ENCODE peak calls at places on chromosomes 11 and 22, in eight cellular contexts. N is upper lobe of right lung, B is heart right ventricle, W is PC-3, M is uterus, R is cardiac muscle cell, X is spleen, A is GM23338. J is an unnamed sample. For H3K4me1, the result is how much of the 10 kb centered on the place peaks cover.

GRCh38 chr22:46762238-46763050 is at the start of gene TBC1D22A:
- DNase-seq in R (peak), A (peak), W (peak), B (peak), M (peak), N (peak), X (peak), J (peak)

GRCh38 chr11:113114452-113115027 is 153.3 kb downstream of the NCAM1 start:
- DNase-seq in A (peak), M (peak), B (peak), N (no peak), X (no peak), R (peak), W (peak), J (peak)

GRCh38 chr22:44580756-44581435 is 82.9 kb upstream of the RTL6 start:
- DNase-seq in X (peak), M (no peak), B (no peak), W (no peak), N (peak), A (no peak), R (no peak), J (no peak)

GRCh38 chr22:44335066-44335839 is 22.5 kb upstream of the SHISAL1 start:
- DNase-seq in M (no peak), A (no peak), N (no peak), B (no peak), W (no peak), X (no peak), R (no peak), J (no peak)

GRCh38 chr11:69317401-69318092 is 23.6 kb downstream of the MYEOV start:
- DNase-seq in X (peak), M (no peak), A (no peak), N (no peak), W (no peak), B (no peak), R (no peak), J (no peak)

GRCh38 chr22:37018815-37019308 is 385 bp downstream of the TST start:
- DNase-seq in W (peak), R (peak), M (peak), N (peak), X (peak), B (peak), A (peak), J (peak)

GRCh38 chr11:32305460-32305859 is 129.9 kb downstream of the WT1 start:
- DNase-seq in N (no peak), B (no peak), W (no peak), X (no peak), M (no peak), R (no peak), A (no peak), J (no peak)

GRCh38 chr22:30392661-30393321 is 4.0 kb upstream of the SEC14L2 start:
- DNase-seq in X (no peak), R (no peak), A (no peak), M (no peak), N (peak), B (no peak), W (no peak), J (no peak)

GRCh38 chr11:59783632-59784090 is 26.9 kb downstream of the MRPL16 start:
- DNase-seq in X (no peak), M (no peak), B (no peak), N (no peak), A (no peak), W (no peak), R (no peak), J (no peak)

GRCh38 chr11:113448311-113448666 is 26.9 kb downstream of the DRD2 start:
- DNase-seq in W (no peak), N (no peak), R (no peak), X (no peak), A (no peak), B (no peak), M (no peak), J (no peak)

GRCh38 chr22:48254311-48254873 is 1491.9 kb downstream of the TBC1D22A start:
- DNase-seq in W (no peak), X (peak), R (no peak), N (no peak), A (no peak), M (no peak), B (no peak), J (peak)

GRCh38 chr11:130583866-130584265 is 135.4 kb downstream of the ADAMTS15 start:
- DNase-seq in M (no peak), R (no peak), X (no peak), A (no peak), W (no peak), N (no peak), B (no peak), J (no peak)

GRCh38 chr22:36662981-36663380 is 40.6 kb downstream of the CACNG2 start:
- DNase-seq in R (no peak), W (no peak), A (no peak), B (no peak), X (no peak), M (no peak), N (no peak), J (no peak)

GRCh38 chr11:117972589-117973445 is 13.4 kb upstream of the IL10RA start:
- DNase-seq in W (peak), M (no peak), A (no peak), X (peak), B (no peak), N (no peak), R (no peak), J (no peak)

GRCh38 chr11:21105196-21105917 is 436.0 kb downstream of the NELL1 start:
- DNase-seq in X (no peak), W (no peak), B (no peak), M (no peak), N (no peak), A (peak), R (no peak), J (no peak)

GRCh38 chr11:88849368-88849767 is 216.4 kb downstream of the GRM5 start:
- DNase-seq in A (no peak), R (no peak), B (no peak), W (peak), M (no peak), N (no peak), X (no peak), J (no peak)

GRCh38 chr11:44773351-44773965 is 46.7 kb downstream of the TSPAN18 start:
- DNase-seq in M (peak), N (no peak), R (no peak), X (peak), B (no peak), A (no peak), W (no peak), J (no peak)

GRCh38 chr11:108580645-108581044 is 12.9 kb downstream of the EXPH5 start:
- DNase-seq in A (no peak), B (no peak), W (no peak), X (no peak), N (no peak), M (no peak), R (no peak), J (no peak)

GRCh38 chr11:35771722-35772121 is 109.1 kb downstream of the TRIM44 start:
- DNase-seq in B (no peak), N (no peak), M (no peak), X (no peak), A (peak), W (no peak), R (no peak), J (no peak)

GRCh38 chr11:111379500-111380136 is 543 bp upstream of the POU2AF1 start:
- DNase-seq in W (no peak), B (no peak), N (no peak), R (no peak), X (no peak), M (no peak), A (no peak), J (no peak)

GRCh38 chr11:33296695-33297094 is 39.5 kb downstream of the HIPK3 start:
- DNase-seq in R (no peak), W (no peak), X (no peak), N (no peak), M (no peak), A (no peak), B (no peak), J (no peak)

GRCh38 chr11:59754494-59754858 is 700 bp upstream of the STX3 start:
- DNase-seq in R (peak), M (peak), B (peak), N (no peak), X (peak), W (no peak), A (peak), J (peak)

GRCh38 chr11:17473071-17473744 is 3.4 kb downstream of the ABCC8 start:
- DNase-seq in W (peak), M (no peak), N (no peak), B (no peak), X (no peak), A (peak), R (peak), J (no peak)

GRCh38 chr11:27571151-27571840 is 64.7 kb upstream of the LIN7C start:
- DNase-seq in B (no peak), R (peak), X (no peak), W (no peak), N (no peak), M (no peak), A (peak), J (no peak)

GRCh38 chr11:65539401-65540289 is 14.8 kb downstream of the SCYL1 start:
- DNase-seq in A (peak), X (no peak), R (no peak), M (peak), B (no peak), N (no peak), W (peak), J (no peak)

GRCh38 chr11:72584293-72584921 is 89.8 kb downstream of the PDE2A start:
- DNase-seq in W (no peak), X (peak), B (peak), N (peak), A (peak), R (peak), M (no peak), J (peak)

GRCh38 chr11:118002010-118002540 is 15.9 kb downstream of the IL10RA start:
- DNase-seq in B (no peak), N (no peak), R (no peak), M (no peak), A (no peak), X (peak), W (no peak), J (no peak)

GRCh38 chr11:57556041-57556440 is 11.4 kb downstream of the UBE2L6 start:
- DNase-seq in W (peak), R (no peak), B (no peak), M (no peak), X (no peak), N (no peak), A (no peak), J (no peak)

GRCh38 chr11:31987118-31988005 is 103.5 kb upstream of the RCN1 start:
- DNase-seq in A (peak), B (no peak), R (peak), M (no peak), W (no peak), X (no peak), N (no peak), J (no peak)

GRCh38 chr22:41532908-41533825 is 11.1 kb downstream of the POLR3H start:
- DNase-seq in B (peak), W (peak), R (peak), A (peak), X (peak), N (peak), M (peak), J (peak)

GRCh38 chr11:26651916-26652315 is 69.9 kb downstream of the SLC5A12 start:
- DNase-seq in W (no peak), B (no peak), X (no peak), M (no peak), A (no peak), N (no peak), R (no peak), J (no peak)

GRCh38 chr11:70194792-70195791 is 8.0 kb upstream of the FADD start:
- DNase-seq in M (no peak), A (no peak), X (no peak), B (no peak), N (no peak), W (peak), R (no peak), J (no peak)

GRCh38 chr11:133947298-133947905 is 9.4 kb downstream of the IGSF9B start:
- DNase-seq in B (peak), X (peak), W (peak), M (no peak), N (peak), R (peak), A (peak), J (peak)
- TF ChIP-seq CTCF in B (no peak), X (no peak), W (peak), M (no peak), N (peak), R (peak), A (peak), J (peak)

DNA sequence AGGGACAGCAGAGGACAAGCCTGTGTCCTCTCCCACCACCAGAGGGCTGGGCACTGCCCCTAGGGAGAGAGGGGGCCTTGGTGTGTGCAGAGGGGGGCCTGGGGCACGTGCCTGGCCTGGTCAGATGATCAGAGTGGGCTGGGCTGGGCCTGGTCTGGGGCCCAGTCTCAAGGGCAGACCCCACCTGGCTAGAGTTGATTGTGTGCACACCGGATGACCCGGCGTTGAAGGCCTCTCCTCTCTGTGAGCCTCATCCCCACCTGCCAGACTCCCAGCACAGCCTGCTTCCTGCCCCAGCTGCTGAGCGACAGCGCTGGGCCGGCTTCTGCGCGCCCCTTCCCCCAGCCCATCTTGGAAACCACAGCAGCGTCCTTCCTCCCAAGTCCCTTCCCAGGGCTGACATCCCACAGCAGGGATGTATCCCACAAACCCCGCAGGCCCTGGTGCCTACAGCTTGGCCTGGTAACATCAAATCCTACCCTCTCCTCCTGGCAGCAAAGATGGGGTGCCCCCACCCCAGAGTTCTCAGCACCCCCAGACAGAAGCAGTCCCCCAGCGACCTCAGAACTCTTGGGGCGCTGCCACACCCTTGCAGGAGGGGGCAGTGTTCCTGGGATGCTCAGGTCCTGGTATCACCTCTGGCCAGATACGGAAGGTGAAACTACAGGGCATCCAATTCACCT is 11.1 kb upstream of the TSSC4 start:
- DNase-seq in M (no peak), A (no peak), R (no peak), N (no peak), X (peak), W (no peak), B (no peak), J (no peak)
- H3K4me1 ChIP-seq in M (half or more), A (under half), R (under half), N (half or more), X (half or more), W (under half), B (half or more), J (half or more)

DNA sequence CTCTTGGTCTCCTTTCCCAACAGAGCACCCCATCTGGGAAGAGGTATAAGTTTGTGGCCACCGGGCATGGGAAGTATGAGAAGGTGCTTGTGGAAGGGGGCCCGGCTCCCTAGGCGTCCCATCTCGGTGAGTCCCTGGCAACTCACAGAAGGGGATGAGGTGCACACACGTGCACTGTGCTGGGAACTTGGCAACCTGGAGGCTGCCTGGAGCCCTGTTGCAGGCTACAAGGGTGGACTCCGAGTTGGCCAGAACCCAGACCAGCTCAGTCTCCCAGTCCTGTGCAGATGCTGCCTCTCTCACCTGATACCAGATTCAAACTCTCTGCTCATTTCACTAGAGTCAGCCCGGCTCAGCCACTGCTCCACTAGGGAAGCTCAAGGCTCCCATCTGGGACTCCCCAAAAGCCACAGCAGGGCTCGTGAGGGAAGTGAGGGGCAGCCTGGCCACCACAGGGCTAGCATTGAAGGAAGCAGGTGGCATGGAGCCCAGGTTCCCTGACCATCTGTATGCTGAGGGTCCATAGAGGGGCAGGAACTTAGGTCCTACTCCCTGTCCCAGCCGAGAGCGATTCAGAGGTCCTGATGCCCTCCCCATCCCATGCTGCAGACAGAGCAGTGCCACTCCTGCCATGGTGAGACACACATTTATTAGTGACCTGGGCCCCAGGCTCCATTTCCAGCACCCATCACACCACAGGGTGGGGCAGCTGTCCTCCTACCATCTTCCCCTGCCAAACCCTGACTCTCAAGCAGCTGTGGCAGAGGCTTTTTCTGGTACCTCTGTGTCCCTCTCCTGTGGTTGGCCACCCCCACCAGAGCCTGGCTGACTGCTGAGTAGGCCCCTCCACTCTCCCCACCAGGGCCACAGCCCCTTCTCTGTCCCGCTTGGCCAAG is 4.0 kb downstream of the PRR33 start:
- DNase-seq in M (no peak), W (no peak), R (no peak), B (no peak), X (no peak), N (peak), A (no peak), J (no peak)
- TF ChIP-seq CTCF in M (no peak), W (no peak), R (no peak), B (no peak), X (no peak), N (no peak), A (no peak), J (no peak)

GRCh38 chr11:34671117-34671516 is 50.2 kb downstream of the EHF start:
- DNase-seq in M (no peak), R (no peak), W (no peak), A (no peak), N (no peak), B (no peak), X (no peak), J (no peak)

GRCh38 chr11:34669458-34669857 is 48.6 kb downstream of the EHF start:
- DNase-seq in M (no peak), R (no peak), A (no peak), B (no peak), X (no peak), W (no peak), N (no peak), J (no peak)

GRCh38 chr11:34671946-34672345 is 51.1 kb downstream of the EHF start:
- DNase-seq in B (no peak), N (no peak), R (no peak), X (no peak), A (peak), W (no peak), M (no peak), J (no peak)

GRCh38 chr11:34667810-34668582 is 47.1 kb downstream of the EHF start:
- DNase-seq in M (no peak), W (peak), R (no peak), B (no peak), A (no peak), N (no peak), X (no peak), J (no peak)

DNA sequence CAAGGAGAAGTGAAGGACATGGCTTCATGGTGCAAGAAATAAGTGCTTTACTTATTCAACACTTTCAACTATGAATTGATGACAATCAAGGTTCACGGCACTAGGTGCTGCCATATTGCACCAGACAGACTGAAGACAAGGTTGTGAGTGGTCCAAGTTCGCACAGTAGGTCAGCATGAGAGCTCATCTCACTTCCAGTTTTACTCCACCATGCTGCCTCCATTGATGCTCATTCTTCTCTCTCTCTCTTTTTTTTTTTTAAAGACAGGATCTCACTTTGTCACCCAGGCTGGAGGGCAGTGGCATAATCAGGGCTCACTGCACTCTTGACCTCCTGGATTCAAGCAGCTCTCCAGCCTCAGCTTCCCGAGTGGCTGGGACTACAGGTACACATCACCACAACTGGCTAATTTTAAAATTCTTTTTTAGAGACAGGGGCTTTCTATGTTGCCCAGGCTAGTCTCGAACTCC is 47.7 kb downstream of the EHF start:
- DNase-seq in R (no peak), B (no peak), W (no peak), M (no peak), X (no peak), N (no peak), A (no peak), J (no peak)
- H3K4me1 ChIP-seq in R (under half), B (under half), W (under half), M (under half), X (under half), N (under half), A (under half), J (under half)

GRCh38 chr11:85811624-85812023 is 683 bp upstream of the SYTL2 start:
- DNase-seq in M (no peak), N (no peak), R (no peak), B (no peak), W (no peak), A (no peak), X (no peak), J (no peak)

GRCh38 chr11:85810521-85810870 is 445 bp downstream of the SYTL2 start:
- DNase-seq in B (no peak), N (no peak), M (no peak), X (no peak), R (no peak), W (no peak), A (peak), J (no peak)

GRCh38 chr11:85809191-85809590 is 1.8 kb downstream of the SYTL2 start:
- DNase-seq in X (no peak), M (no peak), A (no peak), B (no peak), N (no peak), R (no peak), W (no peak), J (no peak)

GRCh38 chr11:85810871-85811611 is at the start of gene SYTL2:
- DNase-seq in N (peak), M (peak), X (peak), R (peak), A (peak), W (peak), B (peak), J (peak)

DNA sequence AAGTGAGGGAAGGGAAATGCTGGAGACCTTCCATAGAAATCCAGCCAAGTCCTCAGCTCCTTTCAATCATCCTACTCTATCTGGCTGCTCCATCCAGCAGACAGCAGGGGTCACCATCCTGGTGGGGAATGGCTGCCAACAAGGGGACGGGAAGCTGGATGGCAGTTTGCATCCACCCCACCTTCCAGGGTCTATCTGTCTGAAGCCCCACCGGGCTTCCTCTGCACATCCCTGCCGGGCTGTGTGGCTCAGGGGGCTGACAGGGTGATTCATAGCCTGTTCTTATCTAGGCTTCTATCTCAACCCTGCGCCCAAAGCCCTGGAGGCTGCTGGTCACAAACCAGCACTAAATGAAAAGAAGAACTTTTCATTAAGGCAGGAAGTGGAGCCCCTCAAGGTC is 1.1 kb downstream of the SYTL2 start:
- DNase-seq in W (peak), X (no peak), N (no peak), A (peak), B (no peak), R (peak), M (no peak), J (no peak)
- TF ChIP-seq CTCF in W (peak), X (no peak), N (peak), A (peak), B (no peak), R (no peak), M (no peak), J (no peak)

J was measured in testis.